ENCODE peak calls at places on chromosomes 1 and 21, in six cellular contexts. One of them, this sample, is unnamed.

GRCh38 chr1:16012590-16013219 is 5.1 kb downstream of the HSPB7 start:
- DNase-seq in SK-N-SH: peak
- DNase-seq in mesendoderm: peak
- DNase-seq in upper lobe of right lung: peak
- DNase-seq in PC-9: peak
- DNase-seq in colonic mucosa: peak
- DNase-seq in this sample: peak

GRCh38 chr1:185157599-185158469 is 867 bp downstream of the SWT1 start:
- DNase-seq in colonic mucosa: peak
- DNase-seq in PC-9: no peak
- DNase-seq in mesendoderm: peak
- DNase-seq in upper lobe of right lung: no peak
- DNase-seq in SK-N-SH: no peak
- DNase-seq in this sample: peak

GRCh38 chr1:47661065-47661464 is 223.2 kb downstream of the FOXD2 start:
- DNase-seq in colonic mucosa: no peak
- DNase-seq in mesendoderm: no peak
- DNase-seq in PC-9: no peak
- DNase-seq in SK-N-SH: no peak
- DNase-seq in upper lobe of right lung: peak
- DNase-seq in this sample: peak

GRCh38 chr1:11384170-11384554 is 94.8 kb upstream of the DISP3 start:
- DNase-seq in SK-N-SH: no peak
- DNase-seq in upper lobe of right lung: no peak
- DNase-seq in colonic mucosa: no peak
- DNase-seq in PC-9: no peak
- DNase-seq in mesendoderm: no peak
- DNase-seq in this sample: no peak

GRCh38 chr1:232950919-232951579 is 638 bp downstream of the NTPCR start:
- DNase-seq in mesendoderm: peak
- DNase-seq in colonic mucosa: peak
- DNase-seq in PC-9: peak
- DNase-seq in SK-N-SH: peak
- DNase-seq in upper lobe of right lung: no peak
- DNase-seq in this sample: peak

GRCh38 chr1:232725303-232726047 is 79.7 kb upstream of the MAP10 start:
- DNase-seq in colonic mucosa: no peak
- DNase-seq in mesendoderm: peak
- DNase-seq in SK-N-SH: no peak
- DNase-seq in upper lobe of right lung: no peak
- DNase-seq in PC-9: no peak
- DNase-seq in this sample: no peak

GRCh38 chr1:17059391-17060128 is 5.7 kb upstream of the SDHB start:
- DNase-seq in PC-9: peak
- DNase-seq in mesendoderm: peak
- DNase-seq in upper lobe of right lung: peak
- DNase-seq in colonic mucosa: peak
- DNase-seq in SK-N-SH: peak
- DNase-seq in this sample: peak

GRCh38 chr1:89363638-89364536 is at the start of gene GBP6:
- DNase-seq in PC-9: peak
- DNase-seq in mesendoderm: peak
- DNase-seq in colonic mucosa: no peak
- DNase-seq in SK-N-SH: peak
- DNase-seq in upper lobe of right lung: no peak
- DNase-seq in this sample: peak

GRCh38 chr1:200905411-200906052 is 10.8 kb downstream of the INAVA start:
- DNase-seq in colonic mucosa: no peak
- DNase-seq in mesendoderm: no peak
- DNase-seq in SK-N-SH: no peak
- DNase-seq in PC-9: no peak
- DNase-seq in upper lobe of right lung: no peak
- DNase-seq in this sample: no peak

GRCh38 chr1:2067981-2068380 is 17.8 kb downstream of the PRKCZ start:
- DNase-seq in PC-9: no peak
- DNase-seq in mesendoderm: no peak
- DNase-seq in SK-N-SH: no peak
- DNase-seq in upper lobe of right lung: no peak
- DNase-seq in colonic mucosa: no peak
- DNase-seq in this sample: no peak

GRCh38 chr1:235011599-235012435 is 116.8 kb downstream of the TOMM20 start:
- DNase-seq in SK-N-SH: peak
- DNase-seq in colonic mucosa: peak
- DNase-seq in upper lobe of right lung: peak
- DNase-seq in PC-9: peak
- DNase-seq in mesendoderm: peak
- DNase-seq in this sample: peak

GRCh38 chr1:226480459-226480858 is 68.1 kb upstream of the STUM start:
- DNase-seq in PC-9: no peak
- DNase-seq in upper lobe of right lung: no peak
- DNase-seq in colonic mucosa: peak
- DNase-seq in SK-N-SH: no peak
- DNase-seq in mesendoderm: no peak
- DNase-seq in this sample: no peak

GRCh38 chr1:218459450-218459849 is 114.3 kb downstream of the TGFB2 start:
- DNase-seq in upper lobe of right lung: no peak
- DNase-seq in SK-N-SH: no peak
- DNase-seq in PC-9: no peak
- DNase-seq in colonic mucosa: no peak
- DNase-seq in mesendoderm: peak
- DNase-seq in this sample: no peak

DNA sequence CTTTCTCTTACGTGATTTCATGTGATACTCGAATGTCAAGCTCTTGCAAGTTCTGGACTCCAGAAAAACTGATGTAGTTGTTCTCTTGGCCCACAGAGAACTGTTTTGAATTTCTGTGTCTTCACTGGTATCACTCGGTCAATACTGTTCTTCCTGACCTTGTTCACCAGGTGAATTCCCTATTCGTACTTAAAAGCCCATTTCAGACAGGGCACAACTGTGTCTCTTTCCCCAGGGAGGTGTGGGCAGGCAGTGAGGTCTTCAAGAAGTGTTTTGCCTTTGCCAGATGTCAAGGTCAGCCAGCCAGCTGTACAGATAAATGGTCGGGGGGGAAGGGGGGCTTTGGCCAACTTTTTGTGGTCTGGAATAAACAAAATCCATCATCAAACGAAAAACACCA is 27.5 kb upstream of the ZC3H12A start:
- DNase-seq in PC-9: no peak
- DNase-seq in upper lobe of right lung: no peak
- DNase-seq in mesendoderm: no peak
- DNase-seq in colonic mucosa: no peak
- DNase-seq in SK-N-SH: no peak
- DNase-seq in this sample: no peak
- H3K27ac ChIP-seq in PC-9: no peak
- H3K27ac ChIP-seq in upper lobe of right lung: no peak
- H3K27ac ChIP-seq in mesendoderm: no peak
- H3K27ac ChIP-seq in colonic mucosa: no peak
- H3K27ac ChIP-seq in SK-N-SH: no peak
- H3K27ac ChIP-seq in this sample: no peak

GRCh38 chr1:94096797-94097549 is 24.0 kb downstream of the ABCA4 start:
- DNase-seq in PC-9: no peak
- DNase-seq in SK-N-SH: no peak
- DNase-seq in colonic mucosa: no peak
- DNase-seq in upper lobe of right lung: no peak
- DNase-seq in mesendoderm: no peak
- DNase-seq in this sample: no peak

GRCh38 chr1:94093996-94094395 is 27.0 kb downstream of the ABCA4 start:
- DNase-seq in SK-N-SH: no peak
- DNase-seq in mesendoderm: no peak
- DNase-seq in colonic mucosa: no peak
- DNase-seq in upper lobe of right lung: no peak
- DNase-seq in PC-9: no peak
- DNase-seq in this sample: peak

GRCh38 chr1:94094466-94095111 is 26.4 kb downstream of the ABCA4 start:
- DNase-seq in upper lobe of right lung: no peak
- DNase-seq in SK-N-SH: no peak
- DNase-seq in PC-9: no peak
- DNase-seq in colonic mucosa: peak
- DNase-seq in mesendoderm: peak
- DNase-seq in this sample: peak

GRCh38 chr1:94095112-94095637 is 25.8 kb downstream of the ABCA4 start:
- DNase-seq in PC-9: no peak
- DNase-seq in SK-N-SH: no peak
- DNase-seq in mesendoderm: no peak
- DNase-seq in upper lobe of right lung: no peak
- DNase-seq in colonic mucosa: peak
- DNase-seq in this sample: peak

GRCh38 chr1:94095744-94096469 is 25.0 kb downstream of the ABCA4 start:
- DNase-seq in PC-9: no peak
- DNase-seq in mesendoderm: no peak
- DNase-seq in colonic mucosa: no peak
- DNase-seq in upper lobe of right lung: no peak
- DNase-seq in SK-N-SH: no peak
- DNase-seq in this sample: no peak
- H3K27ac ChIP-seq in PC-9: no peak
- H3K27ac ChIP-seq in mesendoderm: no peak
- H3K27ac ChIP-seq in colonic mucosa: peak
- H3K27ac ChIP-seq in upper lobe of right lung: peak
- H3K27ac ChIP-seq in SK-N-SH: no peak
- H3K27ac ChIP-seq in this sample: peak

DNA sequence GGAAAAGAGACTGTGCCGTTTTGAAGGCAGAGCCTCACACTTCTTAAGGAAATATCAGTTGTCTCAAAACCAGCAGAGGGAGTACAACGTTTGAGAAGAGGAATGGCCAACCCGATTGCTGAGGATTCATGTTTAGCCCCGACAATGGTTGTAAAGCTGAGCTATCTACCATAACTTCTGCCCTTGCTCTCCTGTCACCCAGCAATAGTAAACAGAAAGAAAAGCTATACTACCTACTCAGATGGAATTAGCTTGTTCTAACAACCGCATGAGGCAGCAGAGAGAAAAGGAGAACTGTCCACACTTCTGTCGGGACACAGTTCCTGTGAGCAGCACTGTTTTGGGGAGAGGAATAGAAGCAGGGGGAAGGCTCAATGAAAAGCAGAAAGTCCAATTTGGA is 91.2 kb downstream of the SLC45A1 start:
- DNase-seq in colonic mucosa: no peak
- DNase-seq in PC-9: no peak
- DNase-seq in upper lobe of right lung: no peak
- DNase-seq in SK-N-SH: no peak
- DNase-seq in mesendoderm: peak
- DNase-seq in this sample: peak
- H3K27ac ChIP-seq in colonic mucosa: peak
- H3K27ac ChIP-seq in PC-9: no peak
- H3K27ac ChIP-seq in upper lobe of right lung: peak
- H3K27ac ChIP-seq in SK-N-SH: peak
- H3K27ac ChIP-seq in mesendoderm: no peak
- H3K27ac ChIP-seq in this sample: peak

GRCh38 chr1:66231162-66232077 is 302.5 kb upstream of the SGIP1 start:
- DNase-seq in colonic mucosa: no peak
- DNase-seq in SK-N-SH: no peak
- DNase-seq in upper lobe of right lung: no peak
- DNase-seq in mesendoderm: no peak
- DNase-seq in PC-9: no peak
- DNase-seq in this sample: no peak
- H3K27ac ChIP-seq in colonic mucosa: no peak
- H3K27ac ChIP-seq in SK-N-SH: peak
- H3K27ac ChIP-seq in upper lobe of right lung: no peak
- H3K27ac ChIP-seq in mesendoderm: no peak
- H3K27ac ChIP-seq in PC-9: no peak
- H3K27ac ChIP-seq in this sample: no peak

DNA sequence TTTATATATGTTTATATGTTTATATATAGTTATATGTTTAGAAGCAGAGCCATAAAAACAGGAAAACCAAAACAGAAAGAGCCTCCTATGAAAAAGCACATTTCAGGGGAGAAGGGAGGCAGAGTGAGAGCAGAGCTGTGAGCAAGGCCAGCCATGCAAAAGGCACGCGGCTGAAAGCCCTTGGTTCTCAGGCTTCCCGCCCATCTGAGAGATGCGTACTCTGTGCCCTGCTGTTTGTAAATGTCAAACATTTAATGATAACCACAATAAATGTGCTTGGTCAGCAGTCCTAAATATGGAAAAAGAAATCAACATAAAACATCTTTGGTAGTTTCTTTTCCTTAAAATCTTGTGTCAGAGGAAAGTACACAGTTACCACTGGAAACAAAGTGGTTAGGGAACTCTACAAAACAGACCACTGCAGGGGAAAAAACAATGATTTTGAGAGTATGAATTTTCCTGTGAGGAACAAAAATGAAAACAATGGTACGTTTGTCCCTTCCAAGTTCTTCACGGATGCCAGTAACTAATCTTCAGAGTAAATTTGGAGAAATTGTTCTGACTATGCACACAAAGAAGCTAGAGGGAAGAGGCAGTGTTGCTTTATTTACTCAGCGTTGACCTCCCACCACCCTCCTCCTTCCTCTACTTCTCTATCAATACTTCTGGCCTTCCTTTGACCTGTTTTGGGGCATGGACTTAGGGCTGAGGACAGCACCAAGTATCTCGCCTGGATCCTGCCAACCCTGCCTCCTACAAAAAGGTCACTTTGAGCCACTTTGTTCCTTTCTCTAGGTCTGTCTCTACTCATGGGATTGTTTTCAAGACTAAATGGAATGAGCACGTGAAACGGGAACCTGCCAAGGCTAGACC is 282.9 kb downstream of the DSCAM start:
- DNase-seq in colonic mucosa: no peak
- DNase-seq in mesendoderm: no peak
- DNase-seq in upper lobe of right lung: no peak
- DNase-seq in PC-9: no peak
- DNase-seq in SK-N-SH: no peak
- DNase-seq in this sample: no peak
- H3K27ac ChIP-seq in colonic mucosa: no peak
- H3K27ac ChIP-seq in mesendoderm: no peak
- H3K27ac ChIP-seq in upper lobe of right lung: no peak
- H3K27ac ChIP-seq in PC-9: no peak
- H3K27ac ChIP-seq in SK-N-SH: no peak
- H3K27ac ChIP-seq in this sample: no peak

DNA sequence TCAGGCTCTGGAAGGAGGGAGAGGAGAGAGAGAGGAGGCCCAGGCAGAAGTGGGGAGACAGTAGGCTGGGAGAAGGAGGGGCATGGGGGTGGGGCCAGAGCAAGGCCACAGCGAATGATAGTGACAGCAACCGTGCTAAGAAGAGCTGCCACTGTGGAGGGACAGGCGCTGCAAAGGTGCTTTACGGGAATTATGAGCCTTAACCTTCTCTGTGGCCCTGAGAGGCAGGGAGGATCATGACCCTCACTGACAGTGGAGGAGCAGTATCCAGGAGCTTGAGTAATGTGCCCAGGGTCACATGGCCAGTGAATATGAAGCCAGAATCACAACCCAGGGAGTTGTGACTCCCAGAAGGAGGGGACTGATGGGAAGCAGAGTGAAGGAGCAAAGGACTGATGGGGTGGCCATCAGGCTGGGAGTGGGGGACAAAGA is 53.4 kb upstream of the RPL11 start:
- DNase-seq in upper lobe of right lung: no peak
- DNase-seq in colonic mucosa: no peak
- DNase-seq in SK-N-SH: no peak
- DNase-seq in mesendoderm: no peak
- DNase-seq in PC-9: no peak
- DNase-seq in this sample: peak
- H3K27ac ChIP-seq in upper lobe of right lung: no peak
- H3K27ac ChIP-seq in colonic mucosa: no peak
- H3K27ac ChIP-seq in SK-N-SH: peak
- H3K27ac ChIP-seq in mesendoderm: no peak
- H3K27ac ChIP-seq in PC-9: no peak
- H3K27ac ChIP-seq in this sample: no peak

This sample was measured in endodermal cell.